ENCODE peak calls at places on chromosomes 5 and 9, in nine cellular contexts. C is CD8-positive, alpha-beta memory T cell; M is AG10803; O is kidney; L is GM06990; Q is astrocyte; E is esophagus squamous epithelium; F is heart right ventricle; K is left lung. U is an unnamed sample.

GRCh38 chr5:127097288-127097687 is 24.0 kb upstream of the C5orf63 start:
- DNase-seq in C (no peak), M (no peak), O (no peak), L (no peak), Q (no peak), E (no peak), F (no peak), K (no peak), U (no peak)

GRCh38 chr9:104868687-104869404 is 59.1 kb downstream of the ABCA1 start:
- DNase-seq in C (no peak), M (peak), O (peak), L (peak), Q (peak), E (no peak), F (peak), K (peak), U (no peak)

GRCh38 chr9:16309350-16310271 is 560.9 kb downstream of the BNC2 start:
- DNase-seq in C (no peak), M (peak), O (no peak), L (no peak), Q (no peak), E (no peak), F (peak), K (no peak), U (no peak)

GRCh38 chr5:174380311-174380710 is 334.8 kb downstream of the NSG2 start:
- DNase-seq in C (no peak), M (no peak), O (no peak), L (no peak), Q (no peak), E (no peak), F (no peak), K (no peak), U (no peak)

GRCh38 chr5:146337264-146337904 is 1.3 kb upstream of the POU4F3 start:
- DNase-seq in C (no peak), M (no peak), O (no peak), L (no peak), Q (no peak), E (no peak), F (no peak), K (no peak), U (no peak)

GRCh38 chr5:171562822-171563221 is 143.4 kb downstream of the FGF18 start:
- DNase-seq in C (no peak), M (no peak), O (no peak), L (no peak), Q (peak), E (no peak), F (no peak), K (no peak), U (no peak)

GRCh38 chr9:70510157-70510770 is 95.8 kb upstream of the KLF9 start:
- DNase-seq in C (no peak), M (no peak), O (no peak), L (no peak), Q (no peak), E (no peak), F (peak), K (no peak), U (no peak)

GRCh38 chr9:130118841-130119520 is 53.2 kb upstream of the NCS1 start:
- DNase-seq in C (no peak), M (peak), O (peak), L (no peak), Q (peak), E (no peak), F (no peak), K (no peak), U (no peak)

GRCh38 chr9:93089024-93089423 is 7.0 kb upstream of the CARD19 start:
- DNase-seq in C (no peak), M (no peak), O (no peak), L (no peak), Q (no peak), E (no peak), F (no peak), K (no peak), U (no peak)

GRCh38 chr5:31996909-31997308 is 177.2 kb downstream of the GOLPH3 start:
- DNase-seq in C (no peak), M (no peak), O (no peak), L (no peak), Q (no peak), E (no peak), F (no peak), K (no peak), U (no peak)

DNA sequence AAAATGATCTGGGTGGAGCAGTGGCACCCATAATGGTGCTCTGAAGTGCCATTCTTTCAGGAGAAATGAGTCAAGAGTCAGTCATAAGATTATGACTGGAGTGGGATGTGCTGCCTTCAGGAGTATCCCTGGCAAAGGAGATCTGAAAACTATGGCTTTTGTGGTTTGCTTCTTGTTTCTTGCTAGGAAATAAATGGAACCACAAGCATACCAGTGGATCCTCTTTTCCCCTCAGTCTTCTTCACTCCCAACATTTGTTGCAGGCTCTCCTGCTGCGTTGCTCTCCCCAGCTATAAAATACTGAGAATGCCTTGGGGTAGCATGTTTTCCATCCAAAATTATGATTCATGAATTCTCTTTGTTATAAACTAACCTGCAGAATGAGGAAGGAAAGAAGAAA is 199.1 kb downstream of the NNT start:
- DNase-seq in C (no peak), M (peak), O (no peak), L (no peak), Q (peak), E (no peak), F (no peak), K (no peak), U (no peak)
- H3K4me3 ChIP-seq in C (no peak), M (no peak), O (no peak), L (no peak), Q (no peak), E (no peak), F (no peak), K (no peak), U (no peak)

GRCh38 chr5:132458226-132458560 is 32.4 kb downstream of the IRF1 start:
- DNase-seq in C (no peak), M (no peak), O (no peak), L (no peak), Q (peak), E (no peak), F (no peak), K (no peak), U (no peak)
- H3K4me3 ChIP-seq in C (no peak), M (no peak), O (no peak), L (no peak), Q (no peak), E (no peak), F (no peak), K (no peak), U (no peak)

GRCh38 chr5:122180863-122181519 is 51.6 kb downstream of the ZNF474 start:
- DNase-seq in C (no peak), M (peak), O (no peak), L (no peak), Q (peak), E (no peak), F (no peak), K (no peak), U (no peak)
- H3K4me3 ChIP-seq in C (no peak), M (peak), O (no peak), L (no peak), Q (peak), E (no peak), F (no peak), K (no peak), U (no peak)

DNA sequence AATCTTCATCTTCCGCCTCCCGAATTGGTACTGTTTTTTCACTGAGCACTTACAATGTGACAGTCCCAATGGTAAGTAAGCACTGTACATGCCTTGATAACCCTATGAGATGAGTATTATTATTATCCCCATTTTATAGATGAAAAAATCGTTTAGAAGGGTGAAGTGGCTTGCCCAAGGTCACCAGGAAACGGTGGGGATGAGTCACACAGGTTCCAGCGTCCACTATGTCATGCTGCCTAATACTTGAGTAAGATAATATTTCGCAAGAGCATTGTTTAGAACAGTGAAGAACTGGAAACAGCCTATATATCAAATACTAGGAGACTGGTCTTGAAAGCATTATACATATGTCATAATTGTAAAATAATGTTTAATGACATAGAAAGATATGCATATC is 12.9 kb downstream of the HAND1 start:
- DNase-seq in C (no peak), M (peak), O (no peak), L (no peak), Q (no peak), E (no peak), F (no peak), K (no peak), U (no peak)
- H3K4me3 ChIP-seq in C (no peak), M (no peak), O (no peak), L (no peak), Q (no peak), E (no peak), F (no peak), K (no peak), U (no peak)

GRCh38 chr5:6058055-6058715 is 320.2 kb downstream of the MED10 start:
- DNase-seq in C (no peak), M (no peak), O (no peak), L (no peak), Q (no peak), E (no peak), F (no peak), K (no peak), U (no peak)
- H3K4me3 ChIP-seq in C (no peak), M (no peak), O (no peak), L (no peak), Q (no peak), E (no peak), F (no peak), K (no peak), U (no peak)

GRCh38 chr9:136343121-136343883 is 16.0 kb downstream of the GPSM1 start:
- DNase-seq in C (no peak), M (no peak), O (no peak), L (no peak), Q (no peak), E (no peak), F (peak), K (no peak), U (no peak)
- H3K4me3 ChIP-seq in C (no peak), M (no peak), O (peak), L (no peak), Q (no peak), E (peak), F (peak), K (no peak), U (no peak)